ENCODE peak calls at places on chromosomes 5 and 9, in six cellular contexts. One of them, this sample, is unnamed. For H3K27me3, the result is how much of the 10 kb centered on the place peaks cover.

GRCh38 chr9:137325124-137325523 is 23.1 kb upstream of the NRARP start:
- DNase-seq in gastrocnemius medialis: no peak
- DNase-seq in transverse colon: no peak
- DNase-seq in upper lobe of left lung: no peak
- DNase-seq in naive thymus-derived CD4-positive, alpha-beta T cell: no peak
- DNase-seq in HepG2: no peak
- DNase-seq in this sample: peak

GRCh38 chr5:115098041-115098702 is 71.5 kb downstream of the TRIM36 start:
- DNase-seq in gastrocnemius medialis: no peak
- DNase-seq in transverse colon: peak
- DNase-seq in upper lobe of left lung: no peak
- DNase-seq in naive thymus-derived CD4-positive, alpha-beta T cell: peak
- DNase-seq in HepG2: peak
- DNase-seq in this sample: no peak

GRCh38 chr5:58453326-58453725 is 6.6 kb downstream of the PLK2 start:
- DNase-seq in gastrocnemius medialis: no peak
- DNase-seq in transverse colon: no peak
- DNase-seq in upper lobe of left lung: no peak
- DNase-seq in naive thymus-derived CD4-positive, alpha-beta T cell: no peak
- DNase-seq in HepG2: no peak
- DNase-seq in this sample: no peak

GRCh38 chr9:72533322-72533721 is 11.9 kb downstream of the TMC1 start:
- DNase-seq in gastrocnemius medialis: no peak
- DNase-seq in transverse colon: no peak
- DNase-seq in upper lobe of left lung: no peak
- DNase-seq in naive thymus-derived CD4-positive, alpha-beta T cell: no peak
- DNase-seq in HepG2: no peak
- DNase-seq in this sample: no peak

GRCh38 chr9:6664204-6664683 is 18.7 kb upstream of the GLDC start:
- DNase-seq in gastrocnemius medialis: no peak
- DNase-seq in transverse colon: no peak
- DNase-seq in upper lobe of left lung: no peak
- DNase-seq in naive thymus-derived CD4-positive, alpha-beta T cell: no peak
- DNase-seq in HepG2: no peak
- DNase-seq in this sample: no peak

GRCh38 chr9:128027166-128027539 is 40.0 kb downstream of the NAIF1 start:
- DNase-seq in gastrocnemius medialis: no peak
- DNase-seq in transverse colon: peak
- DNase-seq in upper lobe of left lung: no peak
- DNase-seq in naive thymus-derived CD4-positive, alpha-beta T cell: peak
- DNase-seq in HepG2: no peak
- DNase-seq in this sample: no peak

GRCh38 chr9:128577206-128577605 is 24.8 kb downstream of the SPTAN1 start:
- DNase-seq in gastrocnemius medialis: no peak
- DNase-seq in transverse colon: no peak
- DNase-seq in upper lobe of left lung: no peak
- DNase-seq in naive thymus-derived CD4-positive, alpha-beta T cell: no peak
- DNase-seq in HepG2: no peak
- DNase-seq in this sample: no peak

GRCh38 chr9:87546704-87547103 is 49.0 kb downstream of the DAPK1 start:
- DNase-seq in gastrocnemius medialis: no peak
- DNase-seq in transverse colon: no peak
- DNase-seq in upper lobe of left lung: no peak
- DNase-seq in naive thymus-derived CD4-positive, alpha-beta T cell: no peak
- DNase-seq in HepG2: peak
- DNase-seq in this sample: no peak

GRCh38 chr9:7500521-7500920 is 299.1 kb downstream of the DMAC1 start:
- DNase-seq in gastrocnemius medialis: no peak
- DNase-seq in transverse colon: no peak
- DNase-seq in upper lobe of left lung: no peak
- DNase-seq in naive thymus-derived CD4-positive, alpha-beta T cell: no peak
- DNase-seq in HepG2: no peak
- DNase-seq in this sample: no peak

GRCh38 chr9:1647776-1648175 is 367.4 kb upstream of the SMARCA2 start:
- DNase-seq in gastrocnemius medialis: no peak
- DNase-seq in transverse colon: no peak
- DNase-seq in upper lobe of left lung: no peak
- DNase-seq in naive thymus-derived CD4-positive, alpha-beta T cell: no peak
- DNase-seq in HepG2: no peak
- DNase-seq in this sample: no peak

GRCh38 chr5:34685485-34686197 is 29.5 kb downstream of the RAI14 start:
- DNase-seq in gastrocnemius medialis: no peak
- DNase-seq in transverse colon: no peak
- DNase-seq in upper lobe of left lung: no peak
- DNase-seq in naive thymus-derived CD4-positive, alpha-beta T cell: no peak
- DNase-seq in HepG2: peak
- DNase-seq in this sample: no peak

GRCh38 chr9:88658311-88658822 is 123.4 kb downstream of the NXNL2 start:
- DNase-seq in gastrocnemius medialis: no peak
- DNase-seq in transverse colon: no peak
- DNase-seq in upper lobe of left lung: no peak
- DNase-seq in naive thymus-derived CD4-positive, alpha-beta T cell: no peak
- DNase-seq in HepG2: no peak
- DNase-seq in this sample: no peak

GRCh38 chr5:1692381-1692780 is 107.3 kb downstream of the MRPL36 start:
- DNase-seq in gastrocnemius medialis: no peak
- DNase-seq in transverse colon: no peak
- DNase-seq in upper lobe of left lung: no peak
- DNase-seq in naive thymus-derived CD4-positive, alpha-beta T cell: no peak
- DNase-seq in HepG2: no peak
- DNase-seq in this sample: no peak

GRCh38 chr9:89474939-89475338 is 23.0 kb downstream of the SEMA4D start:
- DNase-seq in gastrocnemius medialis: no peak
- DNase-seq in transverse colon: no peak
- DNase-seq in upper lobe of left lung: peak
- DNase-seq in naive thymus-derived CD4-positive, alpha-beta T cell: no peak
- DNase-seq in HepG2: no peak
- DNase-seq in this sample: no peak

GRCh38 chr5:177546262-177546741 is 8.1 kb downstream of the FAM193B start:
- DNase-seq in gastrocnemius medialis: peak
- DNase-seq in transverse colon: no peak
- DNase-seq in upper lobe of left lung: no peak
- DNase-seq in naive thymus-derived CD4-positive, alpha-beta T cell: no peak
- DNase-seq in HepG2: peak
- DNase-seq in this sample: no peak

GRCh38 chr5:142399899-142400298 is 75.1 kb upstream of the SPRY4 start:
- DNase-seq in gastrocnemius medialis: no peak
- DNase-seq in transverse colon: no peak
- DNase-seq in upper lobe of left lung: no peak
- DNase-seq in naive thymus-derived CD4-positive, alpha-beta T cell: no peak
- DNase-seq in HepG2: no peak
- DNase-seq in this sample: no peak

GRCh38 chr5:161372682-161373344 is 173.7 kb downstream of the GABRB2 start:
- DNase-seq in gastrocnemius medialis: no peak
- DNase-seq in transverse colon: no peak
- DNase-seq in upper lobe of left lung: no peak
- DNase-seq in naive thymus-derived CD4-positive, alpha-beta T cell: no peak
- DNase-seq in HepG2: no peak
- DNase-seq in this sample: no peak

GRCh38 chr9:35035851-35036701 is 36.3 kb downstream of the VCP start:
- DNase-seq in gastrocnemius medialis: no peak
- DNase-seq in transverse colon: peak
- DNase-seq in upper lobe of left lung: peak
- DNase-seq in naive thymus-derived CD4-positive, alpha-beta T cell: peak
- DNase-seq in HepG2: no peak
- DNase-seq in this sample: no peak

GRCh38 chr9:137114613-137115393 is at the start of gene DPP7:
- DNase-seq in gastrocnemius medialis: peak
- DNase-seq in transverse colon: peak
- DNase-seq in upper lobe of left lung: peak
- DNase-seq in naive thymus-derived CD4-positive, alpha-beta T cell: peak
- DNase-seq in HepG2: no peak
- DNase-seq in this sample: peak

GRCh38 chr5:137731201-137731600 is 4.7 kb downstream of the KLHL3 start:
- DNase-seq in gastrocnemius medialis: no peak
- DNase-seq in transverse colon: no peak
- DNase-seq in upper lobe of left lung: no peak
- DNase-seq in naive thymus-derived CD4-positive, alpha-beta T cell: no peak
- DNase-seq in HepG2: no peak
- DNase-seq in this sample: no peak

GRCh38 chr9:5879419-5880181 is 11.1 kb upstream of the MLANA start:
- DNase-seq in gastrocnemius medialis: no peak
- DNase-seq in transverse colon: no peak
- DNase-seq in upper lobe of left lung: no peak
- DNase-seq in naive thymus-derived CD4-positive, alpha-beta T cell: no peak
- DNase-seq in HepG2: peak
- DNase-seq in this sample: no peak

GRCh38 chr5:137234973-137235943 is 263.9 kb downstream of the SPOCK1 start:
- DNase-seq in gastrocnemius medialis: no peak
- DNase-seq in transverse colon: no peak
- DNase-seq in upper lobe of left lung: no peak
- DNase-seq in naive thymus-derived CD4-positive, alpha-beta T cell: no peak
- DNase-seq in HepG2: no peak
- DNase-seq in this sample: no peak

GRCh38 chr9:131739192-131739961 is 499 bp downstream of the RAPGEF1 start:
- DNase-seq in gastrocnemius medialis: no peak
- DNase-seq in transverse colon: peak
- DNase-seq in upper lobe of left lung: peak
- DNase-seq in naive thymus-derived CD4-positive, alpha-beta T cell: peak
- DNase-seq in HepG2: no peak
- DNase-seq in this sample: no peak

GRCh38 chr5:40165789-40166728 is 513.7 kb upstream of the PTGER4 start:
- DNase-seq in gastrocnemius medialis: no peak
- DNase-seq in transverse colon: no peak
- DNase-seq in upper lobe of left lung: no peak
- DNase-seq in naive thymus-derived CD4-positive, alpha-beta T cell: peak
- DNase-seq in HepG2: no peak
- DNase-seq in this sample: no peak

GRCh38 chr5:68643064-68643463 is 427.5 kb downstream of the PIK3R1 start:
- DNase-seq in gastrocnemius medialis: no peak
- DNase-seq in transverse colon: no peak
- DNase-seq in upper lobe of left lung: no peak
- DNase-seq in naive thymus-derived CD4-positive, alpha-beta T cell: no peak
- DNase-seq in HepG2: no peak
- DNase-seq in this sample: no peak

DNA sequence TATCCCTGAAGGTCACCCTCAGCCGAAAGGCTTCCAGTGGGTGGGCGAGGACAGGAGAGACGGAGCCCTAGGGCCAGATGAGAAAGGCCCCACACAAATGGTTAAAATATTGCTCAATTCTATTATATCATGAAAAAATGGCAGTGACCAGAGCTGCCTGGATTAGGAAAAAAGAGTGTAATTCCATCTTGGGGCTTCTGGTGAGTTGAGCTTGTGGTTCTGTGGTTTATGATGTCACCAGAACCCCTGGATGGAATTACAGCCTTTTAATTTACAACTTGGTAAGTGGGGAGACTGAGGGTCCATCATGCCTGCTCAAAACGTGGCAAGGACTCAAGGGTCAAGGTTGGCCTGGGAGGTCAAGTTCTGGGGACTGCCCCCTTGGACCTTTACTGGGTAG is 55.5 kb upstream of the STC2 start:
- DNase-seq in gastrocnemius medialis: no peak
- DNase-seq in transverse colon: no peak
- DNase-seq in upper lobe of left lung: no peak
- DNase-seq in naive thymus-derived CD4-positive, alpha-beta T cell: no peak
- DNase-seq in HepG2: no peak
- DNase-seq in this sample: no peak
- H3K27me3 ChIP-seq in gastrocnemius medialis: under half
- H3K27me3 ChIP-seq in transverse colon: under half
- H3K27me3 ChIP-seq in upper lobe of left lung: under half
- H3K27me3 ChIP-seq in naive thymus-derived CD4-positive, alpha-beta T cell: under half
- H3K27me3 ChIP-seq in HepG2: under half
- H3K27me3 ChIP-seq in this sample: under half

GRCh38 chr5:157198277-157199058 is 17.8 kb downstream of the ITK start:
- DNase-seq in gastrocnemius medialis: no peak
- DNase-seq in transverse colon: peak
- DNase-seq in upper lobe of left lung: no peak
- DNase-seq in naive thymus-derived CD4-positive, alpha-beta T cell: no peak
- DNase-seq in HepG2: no peak
- DNase-seq in this sample: peak

GRCh38 chr5:157193699-157194424 is 13.2 kb downstream of the ITK start:
- DNase-seq in gastrocnemius medialis: no peak
- DNase-seq in transverse colon: no peak
- DNase-seq in upper lobe of left lung: no peak
- DNase-seq in naive thymus-derived CD4-positive, alpha-beta T cell: peak
- DNase-seq in HepG2: no peak
- DNase-seq in this sample: peak

GRCh38 chr5:157196045-157196444 is 15.4 kb downstream of the ITK start:
- DNase-seq in gastrocnemius medialis: no peak
- DNase-seq in transverse colon: no peak
- DNase-seq in upper lobe of left lung: no peak
- DNase-seq in naive thymus-derived CD4-positive, alpha-beta T cell: peak
- DNase-seq in HepG2: no peak
- DNase-seq in this sample: no peak

DNA sequence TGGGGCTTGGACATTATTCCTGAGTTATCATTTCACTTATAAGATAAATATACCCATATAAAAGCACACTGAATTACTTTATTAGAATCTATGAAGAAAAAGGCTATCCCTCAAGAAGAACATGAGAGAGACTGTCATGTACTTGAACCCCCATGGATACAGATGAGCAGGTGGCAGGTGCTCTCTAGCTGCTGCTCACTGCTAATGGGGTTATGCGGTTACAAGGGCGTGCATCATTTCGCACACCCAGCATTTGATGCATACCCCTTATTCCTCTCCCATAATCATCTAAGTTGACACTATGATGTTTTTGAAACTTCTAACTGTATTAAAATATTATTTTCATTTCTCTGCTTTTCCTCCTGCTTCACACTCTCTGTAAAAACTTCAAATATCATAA is 16.4 kb downstream of the ITK start:
- DNase-seq in gastrocnemius medialis: no peak
- DNase-seq in transverse colon: no peak
- DNase-seq in upper lobe of left lung: no peak
- DNase-seq in naive thymus-derived CD4-positive, alpha-beta T cell: no peak
- DNase-seq in HepG2: no peak
- DNase-seq in this sample: no peak
- H3K27me3 ChIP-seq in gastrocnemius medialis: under half
- H3K27me3 ChIP-seq in transverse colon: under half
- H3K27me3 ChIP-seq in upper lobe of left lung: under half
- H3K27me3 ChIP-seq in naive thymus-derived CD4-positive, alpha-beta T cell: under half
- H3K27me3 ChIP-seq in HepG2: under half
- H3K27me3 ChIP-seq in this sample: under half

GRCh38 chr9:134965851-134966250 is 48.1 kb upstream of the FCN1 start:
- DNase-seq in gastrocnemius medialis: no peak
- DNase-seq in transverse colon: no peak
- DNase-seq in upper lobe of left lung: no peak
- DNase-seq in naive thymus-derived CD4-positive, alpha-beta T cell: no peak
- DNase-seq in HepG2: no peak
- DNase-seq in this sample: no peak
- H3K27me3 ChIP-seq in gastrocnemius medialis: under half
- H3K27me3 ChIP-seq in transverse colon: under half
- H3K27me3 ChIP-seq in upper lobe of left lung: under half
- H3K27me3 ChIP-seq in naive thymus-derived CD4-positive, alpha-beta T cell: under half
- H3K27me3 ChIP-seq in HepG2: half or more
- H3K27me3 ChIP-seq in this sample: under half

GRCh38 chr9:130468566-130468965 is 23.8 kb downstream of the ASS1 start:
- DNase-seq in gastrocnemius medialis: no peak
- DNase-seq in transverse colon: no peak
- DNase-seq in upper lobe of left lung: no peak
- DNase-seq in naive thymus-derived CD4-positive, alpha-beta T cell: no peak
- DNase-seq in HepG2: no peak
- DNase-seq in this sample: no peak
- H3K27me3 ChIP-seq in gastrocnemius medialis: under half
- H3K27me3 ChIP-seq in transverse colon: under half
- H3K27me3 ChIP-seq in upper lobe of left lung: under half
- H3K27me3 ChIP-seq in naive thymus-derived CD4-positive, alpha-beta T cell: under half
- H3K27me3 ChIP-seq in HepG2: under half
- H3K27me3 ChIP-seq in this sample: under half

GRCh38 chr9:68708089-68708488 is 3.0 kb downstream of the PIP5K1B start:
- DNase-seq in gastrocnemius medialis: no peak
- DNase-seq in transverse colon: no peak
- DNase-seq in upper lobe of left lung: no peak
- DNase-seq in naive thymus-derived CD4-positive, alpha-beta T cell: no peak
- DNase-seq in HepG2: no peak
- DNase-seq in this sample: no peak
- H3K27me3 ChIP-seq in gastrocnemius medialis: under half
- H3K27me3 ChIP-seq in transverse colon: under half
- H3K27me3 ChIP-seq in upper lobe of left lung: under half
- H3K27me3 ChIP-seq in naive thymus-derived CD4-positive, alpha-beta T cell: under half
- H3K27me3 ChIP-seq in HepG2: under half
- H3K27me3 ChIP-seq in this sample: under half